ENCODE peak calls at places on chromosomes 12 and 14, in five cellular contexts. D, E, M, T and C are unnamed samples.

GRCh38 chr12:15830538-15830937 is 41.4 kb upstream of the EPS8 start:
- DNase-seq in D (no peak), E (no peak), M (no peak), T (peak; percentile 64), C (no peak)

GRCh38 chr12:27498761-27499160 is 25.2 kb upstream of the PPFIBP1 start:
- DNase-seq in D (no peak), E (no peak), M (no peak), T (no peak), C (no peak)

GRCh38 chr12:67426067-67426466 is 156.9 kb downstream of the CAND1 start:
- DNase-seq in D (no peak), E (no peak), M (peak; percentile 24), T (peak; percentile 58), C (peak; percentile 20)

GRCh38 chr14:100651999-100652508 is 64.8 kb upstream of the BEGAIN start:
- DNase-seq in D (no peak), E (no peak), M (peak; percentile 68), T (peak; percentile 49), C (peak; percentile 66)

GRCh38 chr12:106133136-106134087 is 5.3 kb downstream of the NUAK1 start:
- DNase-seq in D (no peak), E (no peak), M (no peak), T (peak; percentile 67), C (no peak)

GRCh38 chr14:104157303-104157928 is 19.0 kb downstream of the KIF26A start:
- DNase-seq in D (no peak), E (no peak), M (no peak), T (no peak), C (no peak)

GRCh38 chr12:25089738-25090137 is 105.2 kb downstream of the DNAI7 start:
- DNase-seq in D (no peak), E (no peak), M (no peak), T (no peak), C (peak; percentile 9)

GRCh38 chr12:124408822-124409517 is 114.1 kb downstream of the RFLNA start:
- DNase-seq in D (no peak), E (no peak), M (no peak), T (no peak), C (no peak)

GRCh38 chr14:105080161-105080560 is 14.9 kb upstream of the GPR132 start:
- DNase-seq in D (no peak), E (peak; percentile 15), M (no peak), T (no peak), C (no peak)

GRCh38 chr12:53676715-53677611 is 1.1 kb upstream of the ATP5MC2 start:
- DNase-seq in D (peak; percentile 66), E (peak; percentile 70), M (peak; percentile 50), T (peak; percentile 66), C (no peak)

GRCh38 chr12:115541891-115542361 is 735.6 kb downstream of the MED13L start:
- DNase-seq in D (no peak), E (no peak), M (no peak), T (peak; percentile 26), C (no peak)

GRCh38 chr14:94821705-94822104 is 51.8 kb upstream of the GSC start:
- DNase-seq in D (no peak), E (no peak), M (no peak), T (no peak), C (no peak)

GRCh38 chr12:102063066-102063465 is 1.3 kb upstream of the WASHC3 start:
- DNase-seq in D (no peak), E (no peak), M (no peak), T (no peak), C (no peak)

GRCh38 chr12:102064476-102064875 is 2.7 kb upstream of the WASHC3 start:
- DNase-seq in D (no peak), E (no peak), M (no peak), T (no peak), C (no peak)

GRCh38 chr12:102061556-102062418 is at the start of gene WASHC3:
- DNase-seq in D (peak; percentile 96), E (peak; percentile 96), M (peak; percentile 97), T (peak; percentile 97), C (peak; percentile 93)

GRCh38 chr12:102061096-102061555 is 665 bp downstream of the WASHC3 start:
- DNase-seq in D (no peak), E (no peak), M (no peak), T (no peak), C (no peak)

DNA sequence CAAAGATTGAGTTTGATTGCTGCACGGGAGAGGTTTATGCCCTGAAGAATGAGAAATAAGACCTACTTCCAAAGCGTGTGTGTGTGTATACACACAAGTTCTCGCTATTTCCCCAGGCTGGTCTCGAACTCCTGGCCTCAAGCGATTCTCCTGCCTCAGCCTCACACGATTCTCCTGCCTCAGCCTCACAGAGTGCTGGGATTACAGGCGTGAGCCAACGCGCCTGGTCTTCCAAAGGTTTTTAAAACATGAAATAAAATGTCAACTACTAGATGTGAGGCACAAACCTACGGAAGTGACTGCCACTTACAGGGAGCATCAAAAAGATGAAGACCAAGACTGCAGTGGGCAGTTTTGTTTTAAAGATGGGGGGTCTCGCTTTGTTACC is 622 bp upstream of the WASHC3 start:
- DNase-seq in D (no peak), E (no peak), M (no peak), T (no peak), C (no peak)
- H3K4me3 ChIP-seq in D (peak overlapping the region; percentile 58), E (peak overlapping the region; percentile 78), M (no peak overlapping the region), T (peak overlapping the region; percentile 82), C (peak overlapping the region; percentile 72)

GRCh38 chr12:113914176-113914575 is 51.9 kb downstream of the RBM19 start:
- DNase-seq in D (no peak), E (no peak), M (no peak), T (no peak), C (no peak)
- H3K4me1 ChIP-seq in D (no peaks in the 10 kb centered on the region), E (no peaks in the 10 kb centered on the region), M (no peaks in the 10 kb centered on the region), T (no peaks in the 10 kb centered on the region), C (no peaks in the 10 kb centered on the region)

DNA sequence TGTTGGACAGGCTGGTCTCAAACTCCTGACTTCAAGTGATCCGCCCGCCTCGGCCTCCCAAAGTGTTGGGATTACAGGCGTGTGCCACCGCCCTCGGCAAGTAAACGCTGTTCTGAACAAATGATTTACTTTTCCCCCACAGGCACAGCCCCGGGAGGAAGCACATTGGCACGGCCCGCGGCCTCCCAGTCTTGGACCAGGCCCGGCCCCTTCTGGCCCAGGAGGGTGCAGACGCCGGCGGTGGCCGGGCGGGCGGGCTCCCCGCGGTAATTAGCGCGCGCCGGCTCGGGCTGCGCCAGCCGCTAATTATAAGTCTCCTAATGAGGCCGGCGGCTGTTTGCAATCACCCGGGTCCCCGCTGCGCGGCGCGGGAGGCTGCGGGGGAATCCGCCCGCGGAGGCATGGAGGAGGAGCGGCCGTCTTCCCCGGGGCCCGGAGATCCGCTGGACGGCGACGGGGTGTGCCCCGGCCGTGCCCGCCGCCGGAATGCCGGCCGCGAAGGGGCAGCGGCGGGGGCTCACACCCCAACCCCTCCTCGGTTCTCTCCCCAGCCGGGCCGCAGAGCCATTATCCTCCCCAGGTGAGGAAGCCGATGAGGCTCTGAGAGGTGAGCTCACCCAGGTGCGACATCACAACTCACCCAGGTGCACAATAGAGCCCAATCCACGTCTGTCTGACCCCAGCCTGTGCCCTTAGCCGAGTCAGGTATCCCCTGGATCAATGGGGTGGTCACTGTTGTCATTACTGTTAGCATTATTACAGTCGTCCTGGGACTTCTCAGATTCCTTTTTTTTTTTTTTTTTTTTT is 3.3 kb upstream of the POP5 start:
- DNase-seq in D (peak; percentile 42), E (peak; percentile 34), M (peak; percentile 47), T (peak; percentile 58), C (peak; percentile 66)
- H3K4me3 ChIP-seq in D (peak overlapping the region; percentile 29), E (peak overlapping the region; percentile 28), M (no peak overlapping the region), T (peak overlapping the region; percentile 68), C (peak overlapping the region; percentile 62)

DNA sequence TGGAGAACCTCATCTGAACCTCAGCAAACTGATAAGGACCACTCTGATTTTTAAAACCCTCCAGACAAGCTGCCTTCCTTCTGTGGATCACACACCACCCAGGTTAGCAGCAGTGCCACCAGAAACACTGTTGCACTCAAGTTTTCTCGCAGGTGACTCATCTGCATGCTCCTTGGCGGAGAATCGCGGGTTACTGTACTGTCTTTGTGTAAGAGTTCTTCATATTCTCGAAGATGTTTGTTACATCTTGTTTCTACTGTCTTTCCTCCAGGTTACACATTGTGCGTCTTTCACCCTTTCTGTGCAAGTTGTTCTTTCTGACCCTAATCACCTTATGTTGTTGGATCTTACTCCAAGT is 331.2 kb downstream of the CACNA1C start:
- DNase-seq in D (no peak), E (peak; percentile 24), M (no peak), T (no peak), C (no peak)
- H3K4me1 ChIP-seq in D (peaks cover 4% of the 10 kb centered on the region), E (peaks cover 19% of the 10 kb centered on the region), M (no peaks in the 10 kb centered on the region), T (peaks cover 25% of the 10 kb centered on the region), C (no peaks in the 10 kb centered on the region)

GRCh38 chr14:101791919-101792572 is 30.5 kb downstream of the PPP2R5C start:
- DNase-seq in D (no peak), E (no peak), M (no peak), T (peak; percentile 76), C (no peak)
- H3K4me3 ChIP-seq in D (peak overlapping the region; percentile 25), E (peak overlapping the region; percentile 11), M (no peak overlapping the region), T (peak overlapping the region; percentile 75), C (no peak overlapping the region)